ENCODE peak calls at places on chromosomes 3 and 15, in six cellular contexts. One of them, this sample, is unnamed. For H3K36me3, the result is how much of the 10 kb centered on the place peaks cover.

GRCh38 chr3:64011685-64012084 is 11.6 kb downstream of the PSMD6 start:
- DNase-seq in body of pancreas: peak
- DNase-seq in Peyer's patch: no peak
- DNase-seq in adrenal gland: peak
- DNase-seq in thyroid gland: no peak
- DNase-seq in ovary: peak
- DNase-seq in this sample: no peak

GRCh38 chr15:20341901-20342605 is 199.5 kb downstream of the GOLGA6L6 start:
- DNase-seq in body of pancreas: peak
- DNase-seq in Peyer's patch: peak
- DNase-seq in adrenal gland: no peak
- DNase-seq in thyroid gland: peak
- DNase-seq in ovary: peak
- DNase-seq in this sample: peak

GRCh38 chr3:29494305-29495036 is 213.6 kb downstream of the RBMS3 start:
- DNase-seq in body of pancreas: no peak
- DNase-seq in Peyer's patch: no peak
- DNase-seq in adrenal gland: no peak
- DNase-seq in thyroid gland: no peak
- DNase-seq in ovary: no peak
- DNase-seq in this sample: no peak

GRCh38 chr3:138081371-138082084 is 33.9 kb downstream of the DZIP1L start:
- DNase-seq in body of pancreas: no peak
- DNase-seq in Peyer's patch: no peak
- DNase-seq in adrenal gland: no peak
- DNase-seq in thyroid gland: no peak
- DNase-seq in ovary: no peak
- DNase-seq in this sample: peak

GRCh38 chr15:74449066-74449465 is 11.9 kb downstream of the UBL7 start:
- DNase-seq in body of pancreas: no peak
- DNase-seq in Peyer's patch: no peak
- DNase-seq in adrenal gland: no peak
- DNase-seq in thyroid gland: no peak
- DNase-seq in ovary: no peak
- DNase-seq in this sample: no peak

GRCh38 chr3:70970136-70970535 is 613.4 kb downstream of the FOXP1 start:
- DNase-seq in body of pancreas: no peak
- DNase-seq in Peyer's patch: no peak
- DNase-seq in adrenal gland: no peak
- DNase-seq in thyroid gland: no peak
- DNase-seq in ovary: no peak
- DNase-seq in this sample: no peak

GRCh38 chr3:168094877-168095610 is 680 bp downstream of the GOLIM4 start:
- DNase-seq in body of pancreas: peak
- DNase-seq in Peyer's patch: peak
- DNase-seq in adrenal gland: peak
- DNase-seq in thyroid gland: peak
- DNase-seq in ovary: peak
- DNase-seq in this sample: no peak

GRCh38 chr15:64825081-64825430 is 391 bp downstream of the PIF1 start:
- DNase-seq in body of pancreas: no peak
- DNase-seq in Peyer's patch: no peak
- DNase-seq in adrenal gland: no peak
- DNase-seq in thyroid gland: no peak
- DNase-seq in ovary: no peak
- DNase-seq in this sample: no peak

GRCh38 chr3:183253364-183253960 is 409 bp downstream of the B3GNT5 start:
- DNase-seq in body of pancreas: peak
- DNase-seq in Peyer's patch: peak
- DNase-seq in adrenal gland: peak
- DNase-seq in thyroid gland: peak
- DNase-seq in ovary: peak
- DNase-seq in this sample: no peak

GRCh38 chr3:126476166-126476975 is 680 bp upstream of the ZXDC start:
- DNase-seq in body of pancreas: peak
- DNase-seq in Peyer's patch: no peak
- DNase-seq in adrenal gland: peak
- DNase-seq in thyroid gland: peak
- DNase-seq in ovary: no peak
- DNase-seq in this sample: no peak

GRCh38 chr3:16203671-16204629 is 29.5 kb downstream of the GALNT15 start:
- DNase-seq in body of pancreas: no peak
- DNase-seq in Peyer's patch: no peak
- DNase-seq in adrenal gland: no peak
- DNase-seq in thyroid gland: no peak
- DNase-seq in ovary: no peak
- DNase-seq in this sample: no peak

GRCh38 chr3:25047058-25047457 is 381.0 kb upstream of the RARB start:
- DNase-seq in body of pancreas: no peak
- DNase-seq in Peyer's patch: no peak
- DNase-seq in adrenal gland: peak
- DNase-seq in thyroid gland: peak
- DNase-seq in ovary: peak
- DNase-seq in this sample: no peak

GRCh38 chr3:135192929-135193328 is 397.9 kb downstream of the EPHB1 start:
- DNase-seq in body of pancreas: no peak
- DNase-seq in Peyer's patch: no peak
- DNase-seq in adrenal gland: peak
- DNase-seq in thyroid gland: no peak
- DNase-seq in ovary: no peak
- DNase-seq in this sample: no peak

GRCh38 chr3:132749786-132750185 is 27.6 kb upstream of the NPHP3 start:
- DNase-seq in body of pancreas: no peak
- DNase-seq in Peyer's patch: no peak
- DNase-seq in adrenal gland: no peak
- DNase-seq in thyroid gland: no peak
- DNase-seq in ovary: no peak
- DNase-seq in this sample: no peak

GRCh38 chr3:127015282-127016042 is 32.5 kb downstream of the PLXNA1 start:
- DNase-seq in body of pancreas: no peak
- DNase-seq in Peyer's patch: no peak
- DNase-seq in adrenal gland: no peak
- DNase-seq in thyroid gland: no peak
- DNase-seq in ovary: no peak
- DNase-seq in this sample: no peak

GRCh38 chr15:69758810-69759410 is 306.3 kb downstream of the RPLP1 start:
- DNase-seq in body of pancreas: peak
- DNase-seq in Peyer's patch: peak
- DNase-seq in adrenal gland: peak
- DNase-seq in thyroid gland: peak
- DNase-seq in ovary: no peak
- DNase-seq in this sample: peak

GRCh38 chr15:39682366-39682765 is 100.3 kb downstream of the FSIP1 start:
- DNase-seq in body of pancreas: no peak
- DNase-seq in Peyer's patch: no peak
- DNase-seq in adrenal gland: no peak
- DNase-seq in thyroid gland: no peak
- DNase-seq in ovary: no peak
- DNase-seq in this sample: no peak

GRCh38 chr3:64104691-64105101 is 81.4 kb upstream of the PSMD6 start:
- DNase-seq in body of pancreas: no peak
- DNase-seq in Peyer's patch: no peak
- DNase-seq in adrenal gland: no peak
- DNase-seq in thyroid gland: no peak
- DNase-seq in ovary: no peak
- DNase-seq in this sample: no peak

GRCh38 chr15:48647963-48648362 is 2.5 kb upstream of the FBN1 start:
- DNase-seq in body of pancreas: no peak
- DNase-seq in Peyer's patch: no peak
- DNase-seq in adrenal gland: no peak
- DNase-seq in thyroid gland: no peak
- DNase-seq in ovary: peak
- DNase-seq in this sample: peak

GRCh38 chr15:66765478-66766281 is 63.6 kb downstream of the SMAD6 start:
- DNase-seq in body of pancreas: peak
- DNase-seq in Peyer's patch: peak
- DNase-seq in adrenal gland: peak
- DNase-seq in thyroid gland: peak
- DNase-seq in ovary: no peak
- DNase-seq in this sample: no peak

GRCh38 chr15:48370460-48370859 is 39.2 kb downstream of the DUT start:
- DNase-seq in body of pancreas: no peak
- DNase-seq in Peyer's patch: no peak
- DNase-seq in adrenal gland: no peak
- DNase-seq in thyroid gland: no peak
- DNase-seq in ovary: no peak
- DNase-seq in this sample: no peak

GRCh38 chr3:126927405-126927750 is 55.5 kb upstream of the PLXNA1 start:
- DNase-seq in body of pancreas: no peak
- DNase-seq in Peyer's patch: no peak
- DNase-seq in adrenal gland: no peak
- DNase-seq in thyroid gland: peak
- DNase-seq in ovary: no peak
- DNase-seq in this sample: no peak

GRCh38 chr3:21621396-21621695 is 129.7 kb downstream of the ZNF385D start:
- DNase-seq in body of pancreas: no peak
- DNase-seq in Peyer's patch: no peak
- DNase-seq in adrenal gland: no peak
- DNase-seq in thyroid gland: no peak
- DNase-seq in ovary: no peak
- DNase-seq in this sample: no peak

GRCh38 chr3:11568503-11569155 is 75.1 kb downstream of the VGLL4 start:
- DNase-seq in body of pancreas: peak
- DNase-seq in Peyer's patch: peak
- DNase-seq in adrenal gland: peak
- DNase-seq in thyroid gland: peak
- DNase-seq in ovary: peak
- DNase-seq in this sample: no peak

GRCh38 chr3:31185004-31185357 is 290.5 kb upstream of the GADL1 start:
- DNase-seq in body of pancreas: no peak
- DNase-seq in Peyer's patch: no peak
- DNase-seq in adrenal gland: no peak
- DNase-seq in thyroid gland: no peak
- DNase-seq in ovary: no peak
- DNase-seq in this sample: no peak

GRCh38 chr3:98793971-98794370 is 30.8 kb downstream of the ST3GAL6 start:
- DNase-seq in body of pancreas: no peak
- DNase-seq in Peyer's patch: no peak
- DNase-seq in adrenal gland: no peak
- DNase-seq in thyroid gland: no peak
- DNase-seq in ovary: no peak
- DNase-seq in this sample: no peak

GRCh38 chr15:50476143-50476542 is 51.9 kb downstream of the USP8 start:
- DNase-seq in body of pancreas: no peak
- DNase-seq in Peyer's patch: no peak
- DNase-seq in adrenal gland: no peak
- DNase-seq in thyroid gland: no peak
- DNase-seq in ovary: no peak
- DNase-seq in this sample: no peak

GRCh38 chr3:190073264-190073663 is 47.4 kb downstream of the P3H2 start:
- DNase-seq in body of pancreas: no peak
- DNase-seq in Peyer's patch: no peak
- DNase-seq in adrenal gland: peak
- DNase-seq in thyroid gland: no peak
- DNase-seq in ovary: no peak
- DNase-seq in this sample: no peak

GRCh38 chr3:64022451-64023186 is 675 bp downstream of the PSMD6 start:
- DNase-seq in body of pancreas: peak
- DNase-seq in Peyer's patch: no peak
- DNase-seq in adrenal gland: peak
- DNase-seq in thyroid gland: peak
- DNase-seq in ovary: no peak
- DNase-seq in this sample: no peak

GRCh38 chr15:74396445-74397238 is 29.2 kb upstream of the CYP11A1 start:
- DNase-seq in body of pancreas: no peak
- DNase-seq in Peyer's patch: peak
- DNase-seq in adrenal gland: no peak
- DNase-seq in thyroid gland: no peak
- DNase-seq in ovary: no peak
- DNase-seq in this sample: no peak

GRCh38 chr3:13650210-13651056 is 101.5 kb downstream of the FBLN2 start:
- DNase-seq in body of pancreas: peak
- DNase-seq in Peyer's patch: peak
- DNase-seq in adrenal gland: peak
- DNase-seq in thyroid gland: peak
- DNase-seq in ovary: peak
- DNase-seq in this sample: peak

GRCh38 chr3:47412842-47413520 is 32.2 kb downstream of the PTPN23 start:
- DNase-seq in body of pancreas: no peak
- DNase-seq in Peyer's patch: peak
- DNase-seq in adrenal gland: no peak
- DNase-seq in thyroid gland: no peak
- DNase-seq in ovary: no peak
- DNase-seq in this sample: no peak
- TF ChIP-seq CTCF in body of pancreas: no peak
- TF ChIP-seq CTCF in Peyer's patch: no peak
- TF ChIP-seq CTCF in adrenal gland: peak
- TF ChIP-seq CTCF in thyroid gland: no peak
- TF ChIP-seq CTCF in ovary: no peak
- TF ChIP-seq CTCF in this sample: no peak

GRCh38 chr15:36943496-36944361 is 156.6 kb downstream of the MEIS2 start:
- DNase-seq in body of pancreas: no peak
- DNase-seq in Peyer's patch: no peak
- DNase-seq in adrenal gland: no peak
- DNase-seq in thyroid gland: no peak
- DNase-seq in ovary: no peak
- DNase-seq in this sample: no peak
- H3K36me3 ChIP-seq in body of pancreas: under half
- H3K36me3 ChIP-seq in Peyer's patch: under half
- H3K36me3 ChIP-seq in adrenal gland: under half
- H3K36me3 ChIP-seq in thyroid gland: under half
- H3K36me3 ChIP-seq in ovary: under half
- H3K36me3 ChIP-seq in this sample: under half

DNA sequence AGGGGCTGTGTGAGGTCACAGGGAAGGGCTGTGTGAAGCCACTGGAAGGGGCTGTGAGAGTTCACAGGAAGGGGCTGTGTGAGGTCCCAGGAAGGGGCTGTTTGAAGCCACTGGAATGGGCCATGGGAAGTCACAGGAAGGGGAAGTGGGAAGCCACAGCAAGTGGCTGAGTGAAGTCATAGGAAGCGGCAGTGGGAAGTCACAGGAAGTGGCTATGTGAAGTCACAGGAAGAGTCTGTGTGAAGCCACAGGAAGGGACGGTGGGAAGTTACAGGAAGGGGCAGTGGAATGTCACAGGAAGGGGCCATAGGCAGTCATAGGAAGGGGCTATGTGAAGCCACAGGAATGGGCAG is 37.4 kb downstream of the GASK1A start:
- DNase-seq in body of pancreas: no peak
- DNase-seq in Peyer's patch: no peak
- DNase-seq in adrenal gland: no peak
- DNase-seq in thyroid gland: no peak
- DNase-seq in ovary: no peak
- DNase-seq in this sample: no peak
- TF ChIP-seq POLR2A in body of pancreas: no peak
- TF ChIP-seq POLR2A in Peyer's patch: no peak
- TF ChIP-seq POLR2A in adrenal gland: no peak
- TF ChIP-seq POLR2A in thyroid gland: no peak
- TF ChIP-seq POLR2A in ovary: no peak
- TF ChIP-seq POLR2A in this sample: no peak

DNA sequence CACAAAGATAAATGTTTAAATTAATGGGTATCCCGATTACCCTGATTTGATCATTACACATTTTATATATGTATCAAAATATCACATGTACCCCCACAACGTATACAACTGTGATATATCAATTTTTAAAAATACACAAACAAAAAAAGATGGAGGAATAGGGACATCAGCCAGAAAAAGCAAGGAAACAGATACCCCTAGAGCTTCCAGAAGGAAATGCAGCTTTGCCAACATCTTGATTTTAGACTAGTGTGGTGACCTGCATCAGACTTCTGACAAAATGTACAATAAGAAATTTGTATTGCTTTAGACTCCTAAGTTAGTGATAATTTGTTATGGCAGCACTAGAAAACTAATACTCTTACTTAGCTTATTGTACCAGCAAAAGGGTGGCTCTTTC is 483.8 kb downstream of the TUSC7 start:
- DNase-seq in body of pancreas: no peak
- DNase-seq in Peyer's patch: no peak
- DNase-seq in adrenal gland: no peak
- DNase-seq in thyroid gland: no peak
- DNase-seq in ovary: no peak
- DNase-seq in this sample: no peak
- TF ChIP-seq CTCF in body of pancreas: no peak
- TF ChIP-seq CTCF in Peyer's patch: peak
- TF ChIP-seq CTCF in adrenal gland: no peak
- TF ChIP-seq CTCF in thyroid gland: no peak
- TF ChIP-seq CTCF in ovary: no peak
- TF ChIP-seq CTCF in this sample: no peak

This sample was measured in esophagus muscularis mucosa.